ENCODE peak calls at places on chromosome 19, in eight cellular contexts. F is activated CD4-positive, alpha-beta T cell treated with anti-CD3 and anti-CD28 coated beads, Interleukin-2, amount 10 ng/mL, durations not matched to agents 7 days and 5 days; I is neural crest cell; T is activated naive CD8-positive, alpha-beta T cell treated with anti-CD3 and anti-CD28 coated beads, Interleukin-2, amount 50 U/mL, for 24 hours; E is EL; B is stimulated activated CD8-positive, alpha-beta memory T cell treated with anti-CD3 and anti-CD28 coated beads, Interleukin-4, amount 100 ng/mL, for 24 hours; A is activated T-cell treated with anti-CD3 and anti-CD28 coated beads, Interleukin-2, amount 50 U/mL, for 72 hours; N is stimulated activated CD4-positive, alpha-beta T cell treated with anti-CD3 and anti-CD28 coated beads, Interleukin-4, amount 100 ng/mL, for 48 hours. C is an unnamed sample.

GRCh38 chr19:10601999-10602329 is 14.9 kb upstream of the AP1M2 start:
- DNase-seq in I (no peak), F (no peak), B (no peak), N (no peak), E (no peak), T (no peak), A (no peak), C (no peak)

GRCh38 chr19:52748336-52748950 is 13.6 kb upstream of the ZNF611 start:
- DNase-seq in B (no peak), N (no peak), T (no peak), A (peak), F (no peak), E (peak), I (no peak), C (no peak)

GRCh38 chr19:8641221-8641907 is 10.9 kb downstream of the NFILZ start:
- DNase-seq in B (no peak), F (no peak), E (no peak), I (no peak), A (no peak), T (no peak), N (no peak), C (no peak)

GRCh38 chr19:46915386-46915785 is 54.6 kb downstream of the ARHGAP35 start:
- DNase-seq in A (no peak), E (no peak), I (no peak), T (no peak), N (no peak), F (no peak), B (no peak), C (no peak)

GRCh38 chr19:35054626-35055025 is 13.1 kb downstream of the HPN start:
- DNase-seq in N (no peak), T (no peak), A (no peak), I (no peak), B (no peak), F (no peak), E (no peak), C (no peak)

GRCh38 chr19:36030264-36031148 is 2.2 kb downstream of the CLIP3 start:
- DNase-seq in N (no peak), A (no peak), T (no peak), B (no peak), I (no peak), F (no peak), E (peak), C (peak)

GRCh38 chr19:41219924-41220567 is 1.0 kb downstream of the AXL start:
- DNase-seq in T (no peak), I (no peak), N (no peak), F (no peak), B (no peak), A (no peak), E (peak), C (no peak)

GRCh38 chr19:17406039-17406886 is 833 bp upstream of the BST2 start:
- DNase-seq in T (peak), I (no peak), N (peak), E (peak), F (peak), A (peak), B (no peak), C (peak)

GRCh38 chr19:38989066-38989605 is 13.6 kb upstream of the FBXO17 start:
- DNase-seq in A (no peak), I (no peak), T (no peak), E (peak), B (no peak), F (no peak), N (no peak), C (no peak)

GRCh38 chr19:43470288-43470687 is 4.9 kb upstream of the LYPD3 start:
- DNase-seq in E (peak), T (peak), N (peak), I (no peak), F (peak), A (peak), B (peak), C (no peak)

GRCh38 chr19:44878119-44878865 is 12.8 kb upstream of the TOMM40 start:
- DNase-seq in F (no peak), I (no peak), N (no peak), T (no peak), A (no peak), E (no peak), B (no peak), C (no peak)

GRCh38 chr19:51808333-51808986 is 13.5 kb downstream of the FPR3 start:
- DNase-seq in F (no peak), I (no peak), E (peak), N (no peak), B (no peak), A (no peak), T (no peak), C (no peak)

GRCh38 chr19:17148130-17148529 is 67.0 kb upstream of the USE1 start:
- DNase-seq in F (no peak), N (no peak), I (no peak), B (no peak), E (no peak), A (no peak), T (no peak), C (no peak)

GRCh38 chr19:1754651-1755466 is 1.6 kb downstream of the ONECUT3 start:
- DNase-seq in E (no peak), I (no peak), T (no peak), B (no peak), N (no peak), A (no peak), F (peak), C (no peak)

GRCh38 chr19:45424191-45425058 is 708 bp upstream of the ERCC1 start:
- DNase-seq in N (no peak), T (peak), F (peak), I (peak), E (peak), A (peak), B (no peak), C (peak)

GRCh38 chr19:13262450-13262849 is 112.2 kb downstream of the IER2 start:
- DNase-seq in B (no peak), A (no peak), T (no peak), E (peak), N (no peak), I (no peak), F (peak), C (peak)

GRCh38 chr19:45691516-45692186 is at the start of gene SNRPD2:
- DNase-seq in T (peak), N (peak), B (peak), E (peak), I (peak), F (peak), A (peak), C (peak)

GRCh38 chr19:58059003-58059671 is at the start of gene ZNF135:
- DNase-seq in E (peak), F (peak), B (peak), A (peak), N (peak), T (peak), I (peak), C (no peak)

GRCh38 chr19:5811117-5811516 is 6.2 kb downstream of the NRTN start:
- DNase-seq in I (no peak), N (no peak), A (no peak), B (no peak), F (no peak), E (no peak), T (no peak), C (no peak)

GRCh38 chr19:32798201-32798600 is 71.4 kb downstream of the SLC7A9 start:
- DNase-seq in F (no peak), E (no peak), T (no peak), B (no peak), A (no peak), I (no peak), N (no peak), C (no peak)

GRCh38 chr19:33273881-33274662 is 28.3 kb downstream of the CEBPA start:
- DNase-seq in F (no peak), I (no peak), E (peak), T (peak), B (peak), N (peak), A (peak), C (no peak)

GRCh38 chr19:38850976-38851621 is 1.3 kb upstream of the HNRNPL start:
- DNase-seq in F (peak), B (no peak), T (peak), A (peak), N (no peak), I (no peak), E (no peak), C (no peak)

GRCh38 chr19:41298327-41298964 is 11.5 kb upstream of the CCDC97 start:
- DNase-seq in F (no peak), A (no peak), N (no peak), I (no peak), B (no peak), T (peak), E (peak), C (peak)

GRCh38 chr19:57903298-57904174 is 12.9 kb downstream of the ZNF417 start:
- DNase-seq in B (no peak), T (no peak), F (no peak), N (no peak), A (no peak), E (peak), I (no peak), C (no peak)

GRCh38 chr19:38015771-38016170 is 108.8 kb downstream of the SIPA1L3 start:
- DNase-seq in T (no peak), F (no peak), I (no peak), A (no peak), B (no peak), E (no peak), N (no peak), C (no peak)

GRCh38 chr19:41785653-41786052 is 10.7 kb upstream of the CEACAM3 start:
- DNase-seq in A (peak), E (peak), T (peak), I (peak), F (peak), N (peak), B (peak), C (peak)

GRCh38 chr19:961866-962620 is 22.1 kb upstream of the WDR18 start:
- DNase-seq in F (peak), E (no peak), N (no peak), B (no peak), I (no peak), T (no peak), A (no peak), C (no peak)

GRCh38 chr19:35773020-35773809 is 2.1 kb upstream of the ARHGAP33 start:
- DNase-seq in E (no peak), B (no peak), T (no peak), F (no peak), I (no peak), N (no peak), A (no peak), C (no peak)

GRCh38 chr19:58182577-58182988 is 278 bp upstream of the ZNF274 start:
- DNase-seq in A (no peak), N (peak), E (no peak), T (peak), I (no peak), F (peak), B (peak), C (no peak)

GRCh38 chr19:3575260-3575741 is 2.6 kb downstream of the HMG20B start:
- DNase-seq in T (no peak), I (no peak), E (no peak), N (no peak), B (no peak), A (no peak), F (peak), C (no peak)